ENCODE peak calls at places on chromosomes 2 and 18, in six cellular contexts. E is NB4, K is NCI-H1436, H is CD14-positive monocyte, Z is neural crest cell, X is NCI-H1092. F is an unnamed sample.

GRCh38 chr2:240872317-240873097 is 3.9 kb downstream of the AGXT start:
- DNase-seq in K (no peak), X (no peak), E (no peak), Z (no peak), H (no peak), F (no peak)

GRCh38 chr2:239196474-239197021 is 204.3 kb downstream of the HDAC4 start:
- DNase-seq in E (no peak), X (no peak), Z (no peak), K (no peak), H (no peak), F (no peak)

GRCh38 chr18:56726906-56727305 is 75.7 kb downstream of the WDR7 start:
- DNase-seq in X (no peak), E (no peak), Z (no peak), K (no peak), H (no peak), F (no peak)

GRCh38 chr2:202171246-202171833 is 67.1 kb downstream of the SUMO1 start:
- DNase-seq in K (no peak), X (peak; percentile 16), Z (peak; percentile 54), E (peak; percentile 38), H (no peak), F (no peak)

GRCh38 chr2:98901702-98902101 is 34.3 kb downstream of the CRACDL start:
- DNase-seq in K (no peak), X (no peak), H (peak; percentile 10), Z (no peak), E (no peak), F (no peak)

GRCh38 chr2:241412144-241412543 is 56.1 kb downstream of the FARP2 start:
- DNase-seq in E (peak; percentile 49), H (no peak), K (peak; percentile 37), Z (no peak), X (no peak), F (no peak)

GRCh38 chr2:192254444-192254843 is 59.7 kb upstream of the TMEFF2 start:
- DNase-seq in H (no peak), E (no peak), Z (no peak), K (no peak), X (no peak), F (no peak)

GRCh38 chr2:133674433-133675331 is 106.4 kb upstream of the NCKAP5 start:
- DNase-seq in H (no peak), Z (peak; percentile 20), E (no peak), K (peak; percentile 6), X (peak; percentile 84), F (no peak)

GRCh38 chr18:10406172-10406663 is 48.2 kb upstream of the APCDD1 start:
- DNase-seq in X (peak; percentile 85), E (no peak), Z (no peak), H (no peak), K (no peak), F (no peak)

GRCh38 chr2:172561270-172561669 is 5.4 kb downstream of the PDK1 start:
- DNase-seq in Z (no peak), K (no peak), X (no peak), H (no peak), E (no peak), F (no peak)

GRCh38 chr2:119326938-119327337 is 39.7 kb downstream of the C2orf76 start:
- DNase-seq in Z (no peak), E (peak; percentile 75), X (no peak), K (no peak), H (no peak), F (no peak)

GRCh38 chr2:191178066-191178701 is 27.4 kb upstream of the STAT4 start:
- DNase-seq in Z (no peak), K (no peak), E (no peak), H (no peak), X (no peak), F (no peak)

GRCh38 chr2:156334496-156335478 is 2.3 kb upstream of the NR4A2 start:
- DNase-seq in Z (peak; percentile 46), X (peak; percentile 22), K (peak; percentile 65), H (peak; percentile 90), E (no peak), F (no peak)

GRCh38 chr18:67509711-67510110 is 6.8 kb downstream of the DSEL start:
- DNase-seq in H (no peak), K (no peak), E (no peak), X (no peak), Z (no peak), F (no peak)

GRCh38 chr2:241235396-241235795 is 46.9 kb downstream of the ANO7 start:
- DNase-seq in Z (no peak), K (no peak), H (no peak), E (no peak), X (no peak), F (no peak)

GRCh38 chr2:221478106-221478863 is 93.8 kb downstream of the EPHA4 start:
- DNase-seq in K (no peak), Z (no peak), E (no peak), H (no peak), X (no peak), F (no peak)

GRCh38 chr2:46179037-46179621 is 118.1 kb upstream of the EPAS1 start:
- DNase-seq in E (peak; percentile 78), X (no peak), Z (no peak), H (no peak), K (no peak), F (no peak)

GRCh38 chr2:126399001-126399400 is 257.0 kb upstream of the GYPC start:
- DNase-seq in E (peak; percentile 38), Z (no peak), H (no peak), K (no peak), X (no peak), F (no peak)

GRCh38 chr18:5909130-5909529 is 13.8 kb upstream of the TMEM200C start:
- DNase-seq in H (no peak), Z (no peak), X (no peak), E (no peak), K (no peak), F (no peak)

GRCh38 chr2:114192362-114192761 is 250.1 kb upstream of the DPP10 start:
- DNase-seq in K (no peak), Z (no peak), E (peak; percentile 54), X (no peak), H (no peak), F (no peak)

GRCh38 chr2:217731805-217732204 is 271.0 kb downstream of the TNS1 start:
- DNase-seq in H (no peak), E (no peak), X (no peak), K (no peak), Z (no peak), F (no peak)

GRCh38 chr2:233429175-233429897 is 75.0 kb downstream of the DGKD start:
- DNase-seq in E (no peak), Z (no peak), X (no peak), H (no peak), K (no peak), F (no peak)

GRCh38 chr2:217628061-217628460 is 374.7 kb downstream of the TNS1 start:
- DNase-seq in Z (no peak), E (no peak), H (no peak), X (no peak), K (no peak), F (no peak)

GRCh38 chr2:75516378-75517122 is 44.2 kb downstream of the EVA1A start:
- DNase-seq in Z (no peak), E (no peak), K (no peak), X (peak; percentile 64), H (no peak), F (no peak)

GRCh38 chr2:137194111-137194510 is 428.8 kb downstream of the THSD7B start:
- DNase-seq in E (no peak), X (no peak), H (no peak), K (no peak), Z (no peak), F (no peak)

GRCh38 chr2:144938308-144938709 is 418.4 kb upstream of the ZEB2 start:
- DNase-seq in Z (no peak), E (no peak), H (no peak), K (no peak), X (no peak), F (no peak)

GRCh38 chr2:132668189-132668833 is 1.7 kb downstream of the LYPD1 start:
- DNase-seq in Z (peak; percentile 51), H (no peak), K (peak; percentile 15), X (peak; percentile 3), E (no peak), F (no peak)

GRCh38 chr2:207632575-207633492 is 7.6 kb upstream of the METTL21A start:
- DNase-seq in E (peak; percentile 96), H (peak; percentile 84), K (no peak), Z (no peak), X (no peak), F (no peak)

GRCh38 chr18:46051731-46052461 is 20.2 kb downstream of the PSTPIP2 start:
- DNase-seq in Z (no peak), H (no peak), X (no peak), E (no peak), K (no peak), F (no peak)

GRCh38 chr2:234395801-234396478 is 100.9 kb downstream of the ARL4C start:
- DNase-seq in E (no peak), H (no peak), Z (no peak), X (peak; percentile 78), K (peak; percentile 16), F (no peak)

GRCh38 chr18:38077219-38077618 is 511.6 kb upstream of the CELF4 start:
- DNase-seq in K (no peak), Z (no peak), H (no peak), E (peak; percentile 46), X (no peak), F (no peak)

GRCh38 chr2:1582891-1583341 is 161.4 kb downstream of the PXDN start:
- DNase-seq in E (no peak), X (no peak), K (no peak), Z (no peak), H (no peak), F (no peak)

GRCh38 chr2:237859533-237860272 is at the start of gene RAMP1:
- DNase-seq in X (no peak), H (no peak), K (no peak), Z (no peak), E (no peak), F (no peak)

F was measured in iPS DF 6.9.